ENCODE peak calls at places on chromosomes 5 and 9, in five cellular contexts. One of them, this sample, is unnamed.

GRCh38 chr5:142530904-142531303 is 155.0 kb downstream of the FGF1 start:
- DNase-seq in stomach: no peak
- DNase-seq in AG04450: no peak
- DNase-seq in tibial artery: no peak
- DNase-seq in HAP-1: no peak
- DNase-seq in this sample: no peak

GRCh38 chr9:37126214-37126788 is 5.9 kb downstream of the ZCCHC7 start:
- DNase-seq in tibial artery: no peak
- DNase-seq in HAP-1: no peak
- DNase-seq in stomach: no peak
- DNase-seq in AG04450: no peak
- DNase-seq in this sample: no peak

GRCh38 chr5:96870094-96871021 is 5.9 kb upstream of the ERAP2 start:
- DNase-seq in HAP-1: no peak
- DNase-seq in AG04450: no peak
- DNase-seq in tibial artery: no peak
- DNase-seq in stomach: no peak
- DNase-seq in this sample: no peak

GRCh38 chr5:142151436-142152382 is 43.1 kb downstream of the NDFIP1 start:
- DNase-seq in tibial artery: peak
- DNase-seq in stomach: peak
- DNase-seq in AG04450: peak
- DNase-seq in HAP-1: peak
- DNase-seq in this sample: peak

GRCh38 chr5:171713152-171713551 is 72.5 kb upstream of the SMIM23 start:
- DNase-seq in stomach: no peak
- DNase-seq in AG04450: no peak
- DNase-seq in HAP-1: no peak
- DNase-seq in tibial artery: no peak
- DNase-seq in this sample: no peak

GRCh38 chr9:68530618-68531017 is 10.1 kb downstream of the TMEM252 start:
- DNase-seq in AG04450: no peak
- DNase-seq in HAP-1: no peak
- DNase-seq in tibial artery: peak
- DNase-seq in stomach: peak
- DNase-seq in this sample: no peak

GRCh38 chr9:19999491-20000057 is 210.7 kb upstream of the SLC24A2 start:
- DNase-seq in AG04450: no peak
- DNase-seq in tibial artery: no peak
- DNase-seq in stomach: no peak
- DNase-seq in HAP-1: no peak
- DNase-seq in this sample: peak

GRCh38 chr5:44808435-44809214 is at the start of gene MRPS30:
- DNase-seq in HAP-1: peak
- DNase-seq in AG04450: peak
- DNase-seq in stomach: peak
- DNase-seq in tibial artery: peak
- DNase-seq in this sample: peak

GRCh38 chr9:133290751-133291302 is 15.8 kb upstream of the ABO start:
- DNase-seq in HAP-1: no peak
- DNase-seq in stomach: no peak
- DNase-seq in AG04450: no peak
- DNase-seq in tibial artery: no peak
- DNase-seq in this sample: no peak

GRCh38 chr5:138032028-138032571 is 779 bp downstream of the FAM13B start:
- DNase-seq in tibial artery: peak
- DNase-seq in AG04450: no peak
- DNase-seq in stomach: peak
- DNase-seq in HAP-1: no peak
- DNase-seq in this sample: no peak

GRCh38 chr9:135075234-135076142 is 12.0 kb upstream of the OLFM1 start:
- DNase-seq in HAP-1: no peak
- DNase-seq in tibial artery: peak
- DNase-seq in stomach: peak
- DNase-seq in AG04450: no peak
- DNase-seq in this sample: no peak

GRCh38 chr5:4551034-4551433 is 589.1 kb upstream of the ADAMTS16 start:
- DNase-seq in AG04450: no peak
- DNase-seq in stomach: no peak
- DNase-seq in HAP-1: no peak
- DNase-seq in tibial artery: no peak
- DNase-seq in this sample: no peak

GRCh38 chr5:124596595-124597388 is 149.6 kb downstream of the ZNF608 start:
- DNase-seq in AG04450: peak
- DNase-seq in tibial artery: no peak
- DNase-seq in HAP-1: no peak
- DNase-seq in stomach: no peak
- DNase-seq in this sample: no peak

GRCh38 chr5:163381832-163382231 is 55.6 kb upstream of the CCNG1 start:
- DNase-seq in AG04450: no peak
- DNase-seq in HAP-1: no peak
- DNase-seq in tibial artery: no peak
- DNase-seq in stomach: no peak
- DNase-seq in this sample: no peak

GRCh38 chr5:165209101-165209727 is 1703.8 kb downstream of the MAT2B start:
- DNase-seq in HAP-1: no peak
- DNase-seq in stomach: no peak
- DNase-seq in AG04450: no peak
- DNase-seq in tibial artery: no peak
- DNase-seq in this sample: no peak

GRCh38 chr5:161541-162110 is 29.7 kb upstream of the LRRC14B start:
- DNase-seq in tibial artery: no peak
- DNase-seq in stomach: no peak
- DNase-seq in HAP-1: no peak
- DNase-seq in AG04450: no peak
- DNase-seq in this sample: no peak

GRCh38 chr5:43769576-43770352 is 166.8 kb downstream of the NNT start:
- DNase-seq in stomach: no peak
- DNase-seq in AG04450: peak
- DNase-seq in HAP-1: no peak
- DNase-seq in tibial artery: peak
- DNase-seq in this sample: no peak

GRCh38 chr9:136206602-136207333 is 1.8 kb upstream of the LHX3 start:
- DNase-seq in tibial artery: no peak
- DNase-seq in HAP-1: no peak
- DNase-seq in AG04450: no peak
- DNase-seq in stomach: no peak
- DNase-seq in this sample: no peak
- H3K4me3 ChIP-seq in tibial artery: no peak
- H3K4me3 ChIP-seq in HAP-1: no peak
- H3K4me3 ChIP-seq in AG04450: no peak
- H3K4me3 ChIP-seq in stomach: no peak
- H3K4me3 ChIP-seq in this sample: no peak

DNA sequence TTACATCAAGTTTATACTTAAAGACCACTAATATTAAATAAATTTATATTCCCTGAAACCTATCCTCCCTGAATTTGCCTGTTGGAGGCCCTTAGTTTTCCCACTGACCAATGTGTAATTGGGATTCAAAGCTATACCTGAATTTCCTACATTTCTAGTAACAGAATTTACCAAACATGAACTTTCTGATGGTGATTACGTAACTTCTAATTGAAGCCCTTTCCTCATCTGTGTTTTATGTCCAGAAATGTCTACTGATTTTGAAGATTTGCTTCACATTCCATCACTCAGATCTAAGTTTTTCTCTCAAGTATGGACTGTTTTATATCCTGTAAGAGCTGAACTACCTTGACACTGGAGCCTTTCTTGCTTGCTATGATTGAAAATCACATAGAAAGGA is 12.8 kb downstream of the ZFP62 start:
- DNase-seq in tibial artery: no peak
- DNase-seq in AG04450: no peak
- DNase-seq in stomach: no peak
- DNase-seq in HAP-1: no peak
- DNase-seq in this sample: no peak
- H3K4me3 ChIP-seq in tibial artery: no peak
- H3K4me3 ChIP-seq in AG04450: no peak
- H3K4me3 ChIP-seq in stomach: no peak
- H3K4me3 ChIP-seq in HAP-1: no peak
- H3K4me3 ChIP-seq in this sample: no peak

GRCh38 chr5:73450672-73451217 is 2.2 kb upstream of the FOXD1 start:
- DNase-seq in HAP-1: no peak
- DNase-seq in stomach: no peak
- DNase-seq in tibial artery: no peak
- DNase-seq in AG04450: no peak
- DNase-seq in this sample: no peak
- H3K4me3 ChIP-seq in HAP-1: peak
- H3K4me3 ChIP-seq in stomach: peak
- H3K4me3 ChIP-seq in tibial artery: peak
- H3K4me3 ChIP-seq in AG04450: peak
- H3K4me3 ChIP-seq in this sample: peak

DNA sequence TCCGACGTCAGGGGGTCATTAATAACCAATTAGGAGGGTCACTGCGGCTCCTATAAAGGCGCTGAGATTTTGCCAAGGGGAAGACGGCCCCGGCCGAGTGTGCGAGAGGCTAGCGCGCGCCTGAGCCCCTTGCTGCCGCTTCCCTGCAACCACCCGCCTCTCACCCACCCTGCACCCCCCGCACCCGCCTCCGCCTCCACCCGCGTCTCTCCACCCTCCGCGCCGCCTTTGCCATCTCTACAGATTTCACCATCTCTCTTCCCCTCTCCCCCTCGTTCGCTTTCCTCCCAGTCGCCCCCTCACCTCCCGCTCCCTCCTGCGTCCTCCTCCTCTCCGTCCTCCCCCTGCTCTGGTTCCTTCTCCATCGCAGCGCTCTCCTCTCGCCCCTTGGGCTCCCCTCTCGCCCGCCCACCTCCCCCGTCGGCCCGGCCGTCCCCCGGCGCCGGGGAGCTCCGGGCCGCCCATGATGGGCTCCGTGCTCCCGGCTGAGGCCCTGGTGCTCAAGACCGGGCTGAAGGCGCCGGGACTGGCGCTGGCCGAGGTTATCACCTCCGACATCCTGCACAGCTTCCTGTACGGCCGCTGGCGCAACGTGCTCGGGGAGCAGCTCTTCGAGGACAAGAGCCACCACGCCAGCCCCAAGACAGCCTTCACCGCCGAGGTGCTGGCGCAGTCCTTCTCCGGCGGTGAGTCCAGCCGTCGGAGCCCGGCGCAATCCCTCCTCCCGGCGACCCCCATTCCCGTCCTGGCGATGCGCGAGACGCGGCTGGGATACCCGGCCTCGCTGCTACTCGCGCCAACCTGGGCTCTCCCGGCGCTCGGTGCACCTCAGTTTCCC is at the start of gene PRDM12:
- DNase-seq in tibial artery: no peak
- DNase-seq in stomach: no peak
- DNase-seq in AG04450: no peak
- DNase-seq in HAP-1: no peak
- DNase-seq in this sample: no peak
- H3K4me3 ChIP-seq in tibial artery: peak
- H3K4me3 ChIP-seq in stomach: peak
- H3K4me3 ChIP-seq in AG04450: no peak
- H3K4me3 ChIP-seq in HAP-1: peak
- H3K4me3 ChIP-seq in this sample: no peak

GRCh38 chr5:177179431-177179830 is 45.9 kb downstream of the NSD1 start:
- DNase-seq in tibial artery: no peak
- DNase-seq in HAP-1: no peak
- DNase-seq in stomach: no peak
- DNase-seq in AG04450: no peak
- DNase-seq in this sample: no peak

GRCh38 chr5:177176175-177176704 is 42.7 kb downstream of the NSD1 start:
- DNase-seq in AG04450: no peak
- DNase-seq in tibial artery: no peak
- DNase-seq in HAP-1: no peak
- DNase-seq in stomach: no peak
- DNase-seq in this sample: no peak

GRCh38 chr5:177171961-177172360 is 38.4 kb downstream of the NSD1 start:
- DNase-seq in HAP-1: no peak
- DNase-seq in stomach: no peak
- DNase-seq in AG04450: no peak
- DNase-seq in tibial artery: no peak
- DNase-seq in this sample: no peak

GRCh38 chr5:177178905-177179304 is 45.3 kb downstream of the NSD1 start:
- DNase-seq in tibial artery: no peak
- DNase-seq in stomach: no peak
- DNase-seq in AG04450: no peak
- DNase-seq in HAP-1: no peak
- DNase-seq in this sample: no peak

DNA sequence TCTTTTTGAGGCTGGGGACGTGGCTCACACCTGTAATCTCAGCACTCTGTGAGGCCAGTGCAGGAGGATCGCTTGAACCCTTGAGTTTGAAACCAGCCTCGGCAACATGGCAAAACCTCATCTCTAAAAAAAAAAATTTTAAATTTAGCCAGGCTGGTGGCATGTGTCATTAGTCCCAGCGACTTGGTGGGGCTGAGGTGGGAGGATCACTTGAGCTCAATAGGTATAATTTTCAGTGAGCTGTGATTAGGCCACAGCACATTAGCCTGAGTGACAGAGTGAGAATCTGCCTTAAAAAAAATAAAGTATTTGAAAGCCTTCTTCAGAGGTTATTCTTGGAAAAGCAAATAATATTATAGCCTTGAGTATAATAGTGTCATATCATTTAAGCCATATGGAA is 41.8 kb downstream of the NSD1 start:
- DNase-seq in tibial artery: no peak
- DNase-seq in HAP-1: no peak
- DNase-seq in stomach: no peak
- DNase-seq in AG04450: no peak
- DNase-seq in this sample: no peak
- H3K4me3 ChIP-seq in tibial artery: no peak
- H3K4me3 ChIP-seq in HAP-1: no peak
- H3K4me3 ChIP-seq in stomach: no peak
- H3K4me3 ChIP-seq in AG04450: no peak
- H3K4me3 ChIP-seq in this sample: no peak

DNA sequence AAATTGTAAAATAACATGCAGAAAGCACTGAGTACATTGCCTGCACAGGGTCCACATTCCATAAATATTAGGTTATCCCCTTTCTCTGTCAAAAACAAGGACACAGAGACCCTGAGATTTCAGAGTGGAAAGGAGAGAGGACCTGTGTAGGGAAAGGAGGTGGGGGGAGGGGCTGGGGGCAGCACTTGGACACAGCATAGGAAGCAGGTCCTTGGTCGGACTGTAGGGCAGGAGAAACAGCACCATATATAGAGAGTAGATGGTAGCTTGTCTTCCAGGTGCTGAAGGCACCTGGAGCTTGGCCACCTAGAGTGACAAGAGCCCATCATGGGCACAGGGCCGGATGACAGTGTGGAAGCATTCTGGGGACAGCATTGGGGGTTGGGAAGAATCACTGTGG is 2.4 kb downstream of the TPM2 start:
- DNase-seq in AG04450: no peak
- DNase-seq in tibial artery: no peak
- DNase-seq in HAP-1: no peak
- DNase-seq in stomach: no peak
- DNase-seq in this sample: no peak
- H3K4me3 ChIP-seq in AG04450: peak
- H3K4me3 ChIP-seq in tibial artery: peak
- H3K4me3 ChIP-seq in HAP-1: no peak
- H3K4me3 ChIP-seq in stomach: peak
- H3K4me3 ChIP-seq in this sample: peak

DNA sequence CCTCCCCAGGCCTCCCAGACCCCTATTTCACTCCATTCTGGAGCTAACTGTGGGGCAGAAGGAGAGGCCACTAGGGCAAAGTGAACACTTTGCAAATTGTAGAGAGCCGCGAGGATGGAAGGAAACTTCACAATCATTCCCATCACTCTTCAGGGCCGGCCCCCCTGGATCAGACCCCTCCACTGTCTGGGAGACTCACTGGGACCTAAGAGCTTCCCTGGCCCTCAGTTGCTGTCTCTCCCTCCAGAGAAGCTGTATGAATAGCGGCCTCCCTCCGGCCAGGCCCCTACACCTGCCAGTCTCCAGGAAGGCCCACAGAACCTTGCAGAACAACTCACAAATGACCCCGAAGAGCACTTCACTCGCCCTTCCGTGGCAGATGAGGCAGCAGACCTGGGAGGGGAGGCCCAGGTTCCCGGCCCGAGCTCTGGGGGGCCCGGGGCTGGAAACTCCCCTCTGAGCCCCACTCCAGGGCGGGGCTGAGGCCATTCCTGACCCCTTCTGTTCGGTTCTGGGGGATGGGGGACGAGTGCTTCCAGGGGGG is 141.9 kb upstream of the IER5L start:
- DNase-seq in stomach: peak
- DNase-seq in HAP-1: peak
- DNase-seq in tibial artery: peak
- DNase-seq in AG04450: no peak
- DNase-seq in this sample: no peak
- H3K4me3 ChIP-seq in stomach: peak
- H3K4me3 ChIP-seq in HAP-1: no peak
- H3K4me3 ChIP-seq in tibial artery: peak
- H3K4me3 ChIP-seq in AG04450: peak
- H3K4me3 ChIP-seq in this sample: peak

This sample was measured in HFF-Myc.